ENCODE peak calls at places on chromosomes 1 and 21, in five cellular contexts. S is IMR-90; D is fibroblast of lung; Q is CD4-positive, alpha-beta memory T cell; R is fibroblast of pulmonary artery. X is an unnamed sample.

GRCh38 chr1:201810466-201811216 is 18.3 kb upstream of the IPO9 start:
- DNase-seq in R (no peak), D (no peak), S (no peak), Q (no peak), X (no peak)

GRCh38 chr1:147919881-147920280 is 8.3 kb upstream of the GPR89B start:
- DNase-seq in R (no peak), S (peak), Q (no peak), D (no peak), X (no peak)

GRCh38 chr1:42660907-42661500 is 2.8 kb downstream of the PPIH start:
- DNase-seq in R (no peak), D (no peak), Q (no peak), S (no peak), X (no peak)

GRCh38 chr1:119080586-119080985 is 59.9 kb downstream of the WARS2 start:
- DNase-seq in Q (no peak), D (peak), R (peak), S (peak), X (peak)

GRCh38 chr1:169483500-169483966 is 2.2 kb downstream of the SLC19A2 start:
- DNase-seq in S (peak), D (peak), Q (no peak), R (peak), X (no peak)

GRCh38 chr21:38494688-38495087 is 3.6 kb downstream of the ERG start:
- DNase-seq in Q (no peak), S (no peak), D (no peak), R (no peak), X (no peak)

GRCh38 chr1:202010042-202011015 is at the start of gene ELF3:
- DNase-seq in Q (no peak), D (no peak), R (no peak), S (no peak), X (no peak)

GRCh38 chr1:201982082-201982922 is at the start of gene RNPEP:
- DNase-seq in R (peak), D (peak), S (peak), Q (peak), X (no peak)

GRCh38 chr1:117770981-117771531 is 158.4 kb downstream of the GDAP2 start:
- DNase-seq in R (no peak), S (no peak), Q (no peak), D (no peak), X (no peak)

GRCh38 chr1:15803380-15803779 is 4.1 kb downstream of the UQCRHL start:
- DNase-seq in Q (peak), R (peak), S (peak), D (peak), X (no peak)

GRCh38 chr1:186014370-186015030 is 280.3 kb downstream of the HMCN1 start:
- DNase-seq in S (peak), R (peak), D (peak), Q (no peak), X (no peak)

GRCh38 chr1:64906447-64906846 is 59.9 kb downstream of the JAK1 start:
- DNase-seq in R (no peak), D (no peak), Q (no peak), S (peak), X (no peak)

DNA sequence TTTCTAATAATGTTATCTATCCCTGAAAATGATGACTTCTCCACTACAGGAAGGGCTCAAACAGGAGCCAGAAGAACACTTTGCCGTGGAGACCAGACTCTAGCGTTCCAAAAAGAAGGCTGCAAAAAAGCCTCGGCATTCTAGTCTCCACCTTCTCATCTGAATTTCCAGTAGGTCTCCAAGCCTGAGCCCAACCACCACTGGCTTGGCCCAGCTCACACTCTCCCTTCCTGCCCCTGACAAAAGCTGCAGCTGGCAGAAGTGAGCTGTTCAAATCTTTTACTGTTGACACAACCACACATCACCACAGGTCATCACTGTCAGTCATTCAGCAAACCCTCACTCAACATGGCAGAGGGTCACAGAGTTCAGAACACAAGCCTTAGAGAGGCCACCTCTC is 69.3 kb downstream of the CAMK2N1 start:
- DNase-seq in S (no peak), D (no peak), Q (no peak), R (no peak), X (no peak)
- H3K4me3 ChIP-seq in S (no peak), D (no peak), Q (no peak), R (no peak), X (no peak)

GRCh38 chr1:161206411-161207140 is 4.4 kb downstream of the NDUFS2 start:
- DNase-seq in Q (no peak), D (peak), S (peak), R (peak), X (no peak)
- H3K4me3 ChIP-seq in Q (no peak), D (no peak), S (no peak), R (no peak), X (no peak)

GRCh38 chr21:41865002-41865777 is 14.0 kb downstream of the PRDM15 start:
- DNase-seq in S (no peak), Q (no peak), R (no peak), D (no peak), X (no peak)

GRCh38 chr21:41861987-41862386 is 17.2 kb downstream of the PRDM15 start:
- DNase-seq in R (no peak), D (no peak), S (no peak), Q (no peak), X (no peak)

GRCh38 chr21:41866274-41866809 is 12.8 kb downstream of the PRDM15 start:
- DNase-seq in D (no peak), R (no peak), Q (no peak), S (no peak), X (no peak)

GRCh38 chr21:41863439-41863740 is 15.8 kb downstream of the PRDM15 start:
- DNase-seq in D (no peak), R (no peak), Q (no peak), S (no peak), X (no peak)

GRCh38 chr21:41864311-41865001 is 14.7 kb downstream of the PRDM15 start:
- DNase-seq in D (no peak), Q (no peak), R (no peak), S (no peak), X (no peak)
- H3K4me3 ChIP-seq in D (no peak), Q (no peak), R (no peak), S (no peak), X (no peak)

DNA sequence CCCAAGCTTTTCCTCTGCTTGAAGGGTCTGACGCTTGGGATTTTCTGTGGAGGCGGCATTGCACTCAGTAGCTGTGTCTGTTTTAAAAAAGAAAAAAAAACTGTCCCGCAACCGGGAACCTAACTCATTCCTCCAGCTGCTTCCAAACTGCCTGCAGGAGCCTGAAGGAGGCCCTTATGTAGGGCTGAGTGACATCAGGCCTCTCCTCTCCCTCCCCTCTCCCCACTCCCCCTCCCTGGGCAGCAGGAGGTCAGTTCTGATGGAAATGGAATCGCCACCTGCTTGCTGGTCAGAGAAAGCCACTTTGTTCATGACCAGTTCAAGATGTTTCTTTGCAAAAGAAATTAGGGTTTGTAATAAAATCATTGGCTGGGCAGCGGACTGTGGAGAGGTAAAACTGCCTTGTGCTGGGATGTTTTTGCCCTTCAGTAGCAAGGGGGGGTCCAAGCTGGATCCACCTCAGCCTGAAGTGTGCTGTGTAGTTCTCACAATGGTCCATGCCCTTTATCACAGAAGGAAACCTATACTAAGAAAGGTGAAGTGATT is at the start of gene MAP1LC3C:
- DNase-seq in R (no peak), D (no peak), Q (no peak), S (no peak), X (no peak)
- H3K4me3 ChIP-seq in R (peak), D (peak), Q (no peak), S (peak), X (peak)

DNA sequence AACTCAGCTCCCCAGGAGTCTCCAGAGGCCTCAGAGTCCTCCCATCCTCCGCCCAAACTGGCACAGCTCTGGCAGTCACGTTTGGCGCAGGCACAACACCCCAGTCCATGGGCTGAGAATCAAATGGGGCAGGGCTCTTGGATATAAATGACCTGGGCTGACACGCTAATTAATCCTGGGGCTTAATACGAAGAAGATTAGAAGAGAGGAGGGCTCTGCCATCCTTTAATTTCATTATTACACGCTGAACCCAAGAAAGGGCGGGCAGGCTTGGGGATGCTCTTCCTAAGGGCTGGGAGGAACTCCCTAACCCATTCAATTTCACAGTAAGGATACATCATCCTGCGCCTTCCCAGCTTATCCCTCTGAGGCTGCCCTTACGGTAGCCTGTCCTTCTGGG is 2.4 kb downstream of the GRIK3 start:
- DNase-seq in Q (no peak), S (no peak), D (no peak), R (no peak), X (no peak)
- H3K4me3 ChIP-seq in Q (no peak), S (no peak), D (no peak), R (no peak), X (no peak)